ENCODE peak calls at places on chromosomes 1 and 21, in nine cellular contexts. B, D, Y, U, O, J, L, N and I are unnamed samples.

GRCh38 chr1:43367026-43367903 is 546 bp downstream of the ELOVL1 start:
- DNase-seq in B (peak; percentile 31), D (no peak), Y (no peak), U (peak; percentile 32), O (no peak), J (peak; percentile 17), L (peak; percentile 46), N (no peak), I (no peak)

GRCh38 chr1:165943198-165943597 is 115.8 kb downstream of the UCK2 start:
- DNase-seq in B (no peak), D (no peak), Y (no peak), U (no peak), O (no peak), J (no peak), L (peak; percentile 15), N (no peak), I (peak; percentile 28)

GRCh38 chr21:32101206-32101763 is 177.6 kb downstream of the MIS18A start:
- DNase-seq in B (no peak), D (no peak), Y (no peak), U (no peak), O (peak; percentile 61), J (no peak), L (no peak), N (no peak), I (no peak)

GRCh38 chr1:245177071-245177900 is 22.5 kb downstream of the KIF26B start:
- DNase-seq in B (no peak), D (no peak), Y (no peak), U (no peak), O (peak; percentile 19), J (no peak), L (no peak), N (peak; percentile 16), I (peak; percentile 44)

GRCh38 chr1:185938396-185938795 is 204.2 kb downstream of the HMCN1 start:
- DNase-seq in B (no peak), D (peak; percentile 10), Y (no peak), U (no peak), O (no peak), J (peak; percentile 49), L (no peak), N (no peak), I (no peak)

GRCh38 chr1:24457866-24458265 is 42.3 kb downstream of the NIPAL3 start:
- DNase-seq in B (no peak), D (no peak), Y (no peak), U (no peak), O (no peak), J (no peak), L (no peak), N (no peak), I (no peak)

GRCh38 chr1:11518791-11519628 is 40.1 kb downstream of the DISP3 start:
- DNase-seq in B (no peak), D (no peak), Y (no peak), U (no peak), O (peak; percentile 79), J (no peak), L (no peak), N (no peak), I (no peak)

GRCh38 chr21:45074818-45075605 is 632 bp downstream of the ADARB1 start:
- DNase-seq in B (peak; percentile 19), D (peak; percentile 56), Y (no peak), U (peak; percentile 45), O (peak; percentile 48), J (no peak), L (no peak), N (no peak), I (no peak)

GRCh38 chr1:90919900-90920299 is 101.9 kb downstream of the ZNF644 start:
- DNase-seq in B (no peak), D (peak; percentile 44), Y (no peak), U (no peak), O (no peak), J (no peak), L (no peak), N (no peak), I (peak; percentile 65)

GRCh38 chr1:24898909-24899439 is 31.1 kb downstream of the RUNX3 start:
- DNase-seq in B (no peak), D (no peak), Y (no peak), U (no peak), O (no peak), J (no peak), L (no peak), N (no peak), I (no peak)

GRCh38 chr1:162021124-162021523 is 2.5 kb downstream of the OLFML2B start:
- DNase-seq in B (no peak), D (no peak), Y (no peak), U (no peak), O (no peak), J (no peak), L (no peak), N (no peak), I (no peak)

GRCh38 chr1:2463396-2463795 is 12.7 kb upstream of the PLCH2 start:
- DNase-seq in B (no peak), D (peak; percentile 22), Y (peak; percentile 46), U (no peak), O (no peak), J (no peak), L (no peak), N (no peak), I (no peak)

GRCh38 chr1:9438431-9439073 is 100.7 kb upstream of the SLC25A33 start:
- DNase-seq in B (no peak), D (peak; percentile 93), Y (peak; percentile 55), U (no peak), O (no peak), J (peak; percentile 32), L (peak; percentile 41), N (peak; percentile 74), I (peak; percentile 99)

GRCh38 chr1:16067127-16067768 is 6.2 kb downstream of the FAM131C start:
- DNase-seq in B (peak; percentile 76), D (no peak), Y (no peak), U (peak; percentile 74), O (no peak), J (no peak), L (peak; percentile 48), N (peak; percentile 88), I (peak; percentile 85)

GRCh38 chr21:16087523-16087922 is 357.7 kb downstream of the USP25 start:
- DNase-seq in B (no peak), D (no peak), Y (no peak), U (no peak), O (no peak), J (no peak), L (no peak), N (no peak), I (no peak)

GRCh38 chr21:45698493-45698947 is 55.0 kb downstream of the PCBP3 start:
- DNase-seq in B (peak; percentile 74), D (peak; percentile 97), Y (peak; percentile 58), U (no peak), O (no peak), J (peak; percentile 48), L (no peak), N (no peak), I (peak; percentile 2)

GRCh38 chr1:19892129-19892528 is 9.9 kb downstream of the OTUD3 start:
- DNase-seq in B (no peak), D (no peak), Y (no peak), U (no peak), O (no peak), J (no peak), L (no peak), N (no peak), I (no peak)

GRCh38 chr1:182626527-182626926 is 22.3 kb upstream of the RGS16 start:
- DNase-seq in B (no peak), D (no peak), Y (no peak), U (no peak), O (no peak), J (no peak), L (no peak), N (no peak), I (no peak)

GRCh38 chr1:113140588-113141446 is 67.8 kb downstream of the LRIG2 start:
- DNase-seq in B (peak; percentile 74), D (peak; percentile 69), Y (peak; percentile 27), U (peak; percentile 66), O (peak; percentile 60), J (peak; percentile 66), L (peak; percentile 53), N (peak; percentile 72), I (peak; percentile 48)

GRCh38 chr1:166221316-166221715 is 54.5 kb upstream of the FAM78B start:
- DNase-seq in B (no peak), D (no peak), Y (no peak), U (no peak), O (no peak), J (no peak), L (no peak), N (no peak), I (no peak)

GRCh38 chr21:46206163-46207005 is 22.1 kb upstream of the SPATC1L start:
- DNase-seq in B (no peak), D (no peak), Y (no peak), U (peak; percentile 10), O (no peak), J (no peak), L (no peak), N (no peak), I (no peak)

GRCh38 chr1:87064981-87065380 is 150.5 kb downstream of the HS2ST1 start:
- DNase-seq in B (no peak), D (no peak), Y (no peak), U (no peak), O (no peak), J (no peak), L (no peak), N (no peak), I (no peak)

GRCh38 chr1:942411-942821 is 16.6 kb downstream of the NOC2L start:
- DNase-seq in B (no peak), D (peak; percentile 65), Y (no peak), U (peak; percentile 77), O (no peak), J (no peak), L (no peak), N (no peak), I (no peak)

GRCh38 chr1:102879439-102879993 is 228.8 kb downstream of the COL11A1 start:
- DNase-seq in B (no peak), D (peak; percentile 91), Y (no peak), U (no peak), O (no peak), J (no peak), L (peak; percentile 11), N (no peak), I (peak; percentile 41)

GRCh38 chr1:56965916-56966697 is at the start of gene C8B:
- DNase-seq in B (no peak), D (no peak), Y (no peak), U (no peak), O (no peak), J (no peak), L (no peak), N (peak; percentile 30), I (no peak)

GRCh38 chr1:57188169-57188568 is 222.4 kb upstream of the C8B start:
- DNase-seq in B (no peak), D (no peak), Y (no peak), U (no peak), O (no peak), J (no peak), L (no peak), N (no peak), I (peak; percentile 58)